ENCODE peak calls at places on chromosomes 12 and 14, in five cellular contexts. One of them, this sample, is unnamed.

GRCh38 chr14:34013714-34014055 is 62.8 kb upstream of the EGLN3 start:
- DNase-seq in endothelial cell: no peak
- DNase-seq in mesenchymal stem cell: no peak
- DNase-seq in gastrocnemius medialis: no peak
- DNase-seq in activated CD4-positive, alpha-beta T cell treated with anti-CD3 and anti-CD28 coated beads, Interleukin-2, amount 10 ng/mL, durations not matched to agents 24 days and 14 days: no peak
- DNase-seq in this sample: no peak

GRCh38 chr12:45388545-45388944 is 172.7 kb downstream of the ANO6 start:
- DNase-seq in endothelial cell: peak
- DNase-seq in mesenchymal stem cell: peak
- DNase-seq in gastrocnemius medialis: no peak
- DNase-seq in activated CD4-positive, alpha-beta T cell treated with anti-CD3 and anti-CD28 coated beads, Interleukin-2, amount 10 ng/mL, durations not matched to agents 24 days and 14 days: no peak
- DNase-seq in this sample: no peak

GRCh38 chr14:74785056-74785613 is 22.0 kb downstream of the YLPM1 start:
- DNase-seq in endothelial cell: no peak
- DNase-seq in mesenchymal stem cell: no peak
- DNase-seq in gastrocnemius medialis: no peak
- DNase-seq in activated CD4-positive, alpha-beta T cell treated with anti-CD3 and anti-CD28 coated beads, Interleukin-2, amount 10 ng/mL, durations not matched to agents 24 days and 14 days: no peak
- DNase-seq in this sample: no peak

GRCh38 chr12:94705656-94706055 is 55.3 kb upstream of the TMCC3 start:
- DNase-seq in endothelial cell: no peak
- DNase-seq in mesenchymal stem cell: no peak
- DNase-seq in gastrocnemius medialis: no peak
- DNase-seq in activated CD4-positive, alpha-beta T cell treated with anti-CD3 and anti-CD28 coated beads, Interleukin-2, amount 10 ng/mL, durations not matched to agents 24 days and 14 days: no peak
- DNase-seq in this sample: no peak

GRCh38 chr14:83255015-83255726 is 1721.5 kb upstream of the SEL1L start:
- DNase-seq in endothelial cell: no peak
- DNase-seq in mesenchymal stem cell: peak
- DNase-seq in gastrocnemius medialis: no peak
- DNase-seq in activated CD4-positive, alpha-beta T cell treated with anti-CD3 and anti-CD28 coated beads, Interleukin-2, amount 10 ng/mL, durations not matched to agents 24 days and 14 days: no peak
- DNase-seq in this sample: no peak

GRCh38 chr12:99111600-99111999 is 466.5 kb downstream of the APAF1 start:
- DNase-seq in endothelial cell: no peak
- DNase-seq in mesenchymal stem cell: no peak
- DNase-seq in gastrocnemius medialis: no peak
- DNase-seq in activated CD4-positive, alpha-beta T cell treated with anti-CD3 and anti-CD28 coated beads, Interleukin-2, amount 10 ng/mL, durations not matched to agents 24 days and 14 days: no peak
- DNase-seq in this sample: no peak

GRCh38 chr12:132282031-132282949 is 47.1 kb downstream of the GALNT9 start:
- DNase-seq in endothelial cell: no peak
- DNase-seq in mesenchymal stem cell: no peak
- DNase-seq in gastrocnemius medialis: no peak
- DNase-seq in activated CD4-positive, alpha-beta T cell treated with anti-CD3 and anti-CD28 coated beads, Interleukin-2, amount 10 ng/mL, durations not matched to agents 24 days and 14 days: no peak
- DNase-seq in this sample: no peak

GRCh38 chr12:2958432-2959193 is 584 bp upstream of the TEAD4 start:
- DNase-seq in endothelial cell: peak
- DNase-seq in mesenchymal stem cell: peak
- DNase-seq in gastrocnemius medialis: peak
- DNase-seq in activated CD4-positive, alpha-beta T cell treated with anti-CD3 and anti-CD28 coated beads, Interleukin-2, amount 10 ng/mL, durations not matched to agents 24 days and 14 days: no peak
- DNase-seq in this sample: no peak

GRCh38 chr14:93016275-93016845 is 93.4 kb downstream of the CHGA start:
- DNase-seq in endothelial cell: no peak
- DNase-seq in mesenchymal stem cell: no peak
- DNase-seq in gastrocnemius medialis: no peak
- DNase-seq in activated CD4-positive, alpha-beta T cell treated with anti-CD3 and anti-CD28 coated beads, Interleukin-2, amount 10 ng/mL, durations not matched to agents 24 days and 14 days: no peak
- DNase-seq in this sample: no peak

GRCh38 chr12:27914956-27915355 is 57.6 kb downstream of the PTHLH start:
- DNase-seq in endothelial cell: no peak
- DNase-seq in mesenchymal stem cell: no peak
- DNase-seq in gastrocnemius medialis: no peak
- DNase-seq in activated CD4-positive, alpha-beta T cell treated with anti-CD3 and anti-CD28 coated beads, Interleukin-2, amount 10 ng/mL, durations not matched to agents 24 days and 14 days: no peak
- DNase-seq in this sample: no peak

GRCh38 chr14:70744631-70745030 is 64.7 kb downstream of the MAP3K9 start:
- DNase-seq in endothelial cell: no peak
- DNase-seq in mesenchymal stem cell: no peak
- DNase-seq in gastrocnemius medialis: no peak
- DNase-seq in activated CD4-positive, alpha-beta T cell treated with anti-CD3 and anti-CD28 coated beads, Interleukin-2, amount 10 ng/mL, durations not matched to agents 24 days and 14 days: no peak
- DNase-seq in this sample: no peak

GRCh38 chr14:23551266-23552028 is at the start of gene ZFHX2:
- DNase-seq in endothelial cell: peak
- DNase-seq in mesenchymal stem cell: peak
- DNase-seq in gastrocnemius medialis: no peak
- DNase-seq in activated CD4-positive, alpha-beta T cell treated with anti-CD3 and anti-CD28 coated beads, Interleukin-2, amount 10 ng/mL, durations not matched to agents 24 days and 14 days: peak
- DNase-seq in this sample: peak

GRCh38 chr12:28742791-28743190 is 406.3 kb upstream of the FAR2 start:
- DNase-seq in endothelial cell: no peak
- DNase-seq in mesenchymal stem cell: peak
- DNase-seq in gastrocnemius medialis: no peak
- DNase-seq in activated CD4-positive, alpha-beta T cell treated with anti-CD3 and anti-CD28 coated beads, Interleukin-2, amount 10 ng/mL, durations not matched to agents 24 days and 14 days: no peak
- DNase-seq in this sample: no peak

GRCh38 chr12:98352218-98352811 is 163.1 kb upstream of the TMPO start:
- DNase-seq in endothelial cell: no peak
- DNase-seq in mesenchymal stem cell: peak
- DNase-seq in gastrocnemius medialis: no peak
- DNase-seq in activated CD4-positive, alpha-beta T cell treated with anti-CD3 and anti-CD28 coated beads, Interleukin-2, amount 10 ng/mL, durations not matched to agents 24 days and 14 days: no peak
- DNase-seq in this sample: no peak

GRCh38 chr14:91310620-91311283 is 66.2 kb upstream of the GPR68 start:
- DNase-seq in endothelial cell: no peak
- DNase-seq in mesenchymal stem cell: no peak
- DNase-seq in gastrocnemius medialis: no peak
- DNase-seq in activated CD4-positive, alpha-beta T cell treated with anti-CD3 and anti-CD28 coated beads, Interleukin-2, amount 10 ng/mL, durations not matched to agents 24 days and 14 days: peak
- DNase-seq in this sample: no peak

GRCh38 chr14:25108959-25109358 is 59.0 kb upstream of the STXBP6 start:
- DNase-seq in endothelial cell: no peak
- DNase-seq in mesenchymal stem cell: no peak
- DNase-seq in gastrocnemius medialis: no peak
- DNase-seq in activated CD4-positive, alpha-beta T cell treated with anti-CD3 and anti-CD28 coated beads, Interleukin-2, amount 10 ng/mL, durations not matched to agents 24 days and 14 days: no peak
- DNase-seq in this sample: no peak

GRCh38 chr12:1611775-1612174 is 17.3 kb upstream of the WNT5B start:
- DNase-seq in endothelial cell: no peak
- DNase-seq in mesenchymal stem cell: peak
- DNase-seq in gastrocnemius medialis: no peak
- DNase-seq in activated CD4-positive, alpha-beta T cell treated with anti-CD3 and anti-CD28 coated beads, Interleukin-2, amount 10 ng/mL, durations not matched to agents 24 days and 14 days: no peak
- DNase-seq in this sample: no peak

This sample was measured in mesenteric fat pad.